ENCODE peak calls at places on chromosomes 7 and 10, in five cellular contexts. L, I, S, O and K are unnamed samples.
A peak's percentile ranks its signal among the peaks of the same experiment; 100 is the strongest.

GRCh38 chr10:121096617-121097431 is 245.7 kb downstream of the WDR11 start:
- DNase-seq in L (no peak), I (no peak), S (no peak), O (no peak), K (no peak)

GRCh38 chr7:47529826-47530555 is 51.9 kb downstream of the TNS3 start:
- DNase-seq in L (no peak), I (no peak), S (no peak), O (no peak), K (no peak)

GRCh38 chr10:129550658-129551057 is 83.6 kb downstream of the MGMT start:
- DNase-seq in L (no peak), I (no peak), S (no peak), O (no peak), K (no peak)

GRCh38 chr10:80357000-80357803 is 621 bp downstream of the DYDC2 start:
- DNase-seq in L (peak; percentile 37), I (peak; percentile 85), S (no peak), O (no peak), K (no peak)

GRCh38 chr7:52114056-52114455 is 797.4 kb upstream of the COBL start:
- DNase-seq in L (no peak), I (no peak), S (no peak), O (no peak), K (no peak)

GRCh38 chr10:126423779-126424491 is 35.7 kb upstream of the ADAM12 start:
- DNase-seq in L (no peak), I (no peak), S (no peak), O (no peak), K (no peak)

GRCh38 chr10:73647211-73647874 is 6.1 kb upstream of the MYOZ1 start:
- DNase-seq in L (no peak), I (peak; percentile 96), S (peak; percentile 78), O (no peak), K (no peak)

GRCh38 chr10:83127942-83128575 is 1011.2 kb upstream of the GHITM start:
- DNase-seq in L (no peak), I (no peak), S (no peak), O (no peak), K (no peak)

GRCh38 chr7:3710531-3710930 is 409.5 kb downstream of the SDK1 start:
- DNase-seq in L (no peak), I (no peak), S (no peak), O (no peak), K (no peak)

GRCh38 chr7:127893547-127893946 is 137.7 kb downstream of the LRRC4 start:
- DNase-seq in L (no peak), I (no peak), S (no peak), O (no peak), K (no peak)

GRCh38 chr10:47076949-47077348 is 165.7 kb downstream of the PTPN20 start:
- DNase-seq in L (no peak), I (no peak), S (peak; percentile 56), O (no peak), K (no peak)

GRCh38 chr10:11210211-11210922 is 192.7 kb downstream of the CELF2 start:
- DNase-seq in L (no peak), I (no peak), S (peak; percentile 11), O (no peak), K (no peak)

GRCh38 chr7:45938626-45939302 is 17.7 kb upstream of the IGFBP3 start:
- DNase-seq in L (no peak), I (no peak), S (no peak), O (no peak), K (no peak)

GRCh38 chr10:8158439-8159071 is 104.1 kb downstream of the GATA3 start:
- DNase-seq in L (no peak), I (no peak), S (no peak), O (no peak), K (no peak)

GRCh38 chr10:91838199-91838598 is 40.0 kb downstream of the TNKS2 start:
- DNase-seq in L (no peak), I (peak; percentile 52), S (no peak), O (no peak), K (no peak)

GRCh38 chr10:86663576-86664369 is 4.5 kb upstream of the LDB3 start:
- DNase-seq in L (no peak), I (no peak), S (no peak), O (no peak), K (no peak)

GRCh38 chr10:19204239-19204917 is 155.8 kb downstream of the MALRD1 start:
- DNase-seq in L (no peak), I (no peak), S (no peak), O (no peak), K (no peak)

GRCh38 chr10:5544216-5544805 is 19.6 kb downstream of the CALML3 start:
- DNase-seq in L (no peak), I (no peak), S (no peak), O (no peak), K (no peak)

GRCh38 chr10:116241642-116242405 is 31.2 kb downstream of the GFRA1 start:
- DNase-seq in L (no peak), I (peak; percentile 9), S (peak; percentile 6), O (no peak), K (no peak)